ENCODE peak calls at places on chromosomes 4 and X, in nine cellular contexts. I is T-helper 2 cell, J is mucosa of gallbladder, A is GM12864, W is cardiac fibroblast, F is ACHN, Q is body of pancreas, L is fibroblast of gingiva, H is AG10803. Z is an unnamed sample.

GRCh38 chr4:77600521-77601451 is 4.8 kb upstream of the CXCL13 start:
- DNase-seq in H (peak; percentile 36), Q (peak; percentile 39), F (peak; percentile 43), W (peak; percentile 57), I (no peak), A (no peak), L (peak; percentile 13), J (peak; percentile 21), Z (peak; percentile 31)

GRCh38 chr4:46277165-46277951 is 112.6 kb downstream of the GABRA2 start:
- DNase-seq in A (no peak), J (no peak), I (no peak), Q (peak; percentile 29), L (no peak), H (no peak), W (no peak), F (no peak), Z (no peak)

GRCh38 chr4:13922459-13922858 is 294.9 kb upstream of the BOD1L1 start:
- DNase-seq in I (no peak), J (no peak), W (no peak), Q (no peak), H (no peak), F (no peak), L (no peak), A (no peak), Z (no peak)

GRCh38 chrX:5236749-5237148 is 991.9 kb downstream of the NLGN4X start:
- DNase-seq in W (no peak), Q (no peak), J (no peak), H (no peak), L (no peak), I (no peak), F (no peak), A (no peak), Z (no peak)

GRCh38 chr4:70927502-70928139 is 25.5 kb downstream of the MOB1B start:
- DNase-seq in F (no peak), Q (no peak), I (no peak), J (no peak), L (no peak), W (no peak), A (no peak), H (no peak), Z (no peak)

GRCh38 chrX:155071694-155072215 is 447 bp downstream of the BRCC3 start:
- DNase-seq in H (no peak), J (no peak), F (no peak), W (no peak), L (no peak), A (no peak), I (no peak), Q (no peak), Z (peak; percentile 33)

GRCh38 chrX:133054761-133055385 is 42.0 kb downstream of the USP26 start:
- DNase-seq in J (no peak), H (no peak), W (no peak), F (no peak), I (no peak), Q (no peak), A (no peak), L (no peak), Z (no peak)

GRCh38 chrX:39012561-39013209 is 211.4 kb downstream of the MID1IP1 start:
- DNase-seq in W (peak; percentile 11), I (no peak), L (no peak), H (peak; percentile 26), J (no peak), Q (no peak), A (no peak), F (no peak), Z (no peak)

GRCh38 chrX:39953027-39953426 is 144.7 kb downstream of the BCOR start:
- DNase-seq in J (no peak), I (no peak), F (no peak), L (no peak), W (no peak), H (no peak), Q (no peak), A (no peak), Z (no peak)

GRCh38 chrX:69309074-69309792 is 144.0 kb upstream of the PJA1 start:
- DNase-seq in L (no peak), Q (no peak), F (no peak), H (no peak), A (no peak), J (no peak), W (no peak), I (no peak), Z (no peak)

GRCh38 chrX:103811858-103812257 is 20.2 kb downstream of the RAB9B start:
- DNase-seq in F (no peak), I (no peak), A (no peak), H (no peak), L (no peak), W (no peak), Q (no peak), J (no peak), Z (no peak)

GRCh38 chr4:182556576-182556975 is 313.4 kb downstream of the TENM3 start:
- DNase-seq in F (no peak), H (no peak), A (no peak), I (no peak), J (no peak), L (peak; percentile 31), W (no peak), Q (no peak), Z (no peak)

GRCh38 chrX:129462707-129463106 is 60.6 kb downstream of the SMARCA1 start:
- DNase-seq in H (no peak), L (no peak), J (no peak), F (no peak), I (no peak), W (no peak), Q (no peak), A (no peak), Z (no peak)

GRCh38 chrX:115339441-115340025 is 50.0 kb downstream of the LUZP4 start:
- DNase-seq in A (no peak), W (peak; percentile 77), L (peak; percentile 69), J (no peak), F (no peak), H (peak; percentile 87), I (no peak), Q (no peak), Z (no peak)

GRCh38 chr4:76943790-76944189 is 5.8 kb upstream of the SEPTIN11 start:
- DNase-seq in F (no peak), Q (no peak), J (no peak), H (no peak), A (no peak), L (no peak), I (no peak), W (no peak), Z (no peak)

GRCh38 chr4:86367577-86367976 is 7.7 kb upstream of the MAPK10 start:
- DNase-seq in L (peak; percentile 91), J (no peak), H (peak; percentile 73), W (peak; percentile 87), I (no peak), A (no peak), Q (no peak), F (no peak), Z (no peak)

GRCh38 chr4:7301126-7301785 is 108.9 kb downstream of the SORCS2 start:
- DNase-seq in A (no peak), L (no peak), Q (no peak), H (no peak), F (no peak), J (no peak), W (no peak), I (no peak), Z (no peak)

GRCh38 chr4:3745886-3746656 is 20.1 kb upstream of the ADRA2C start:
- DNase-seq in Q (no peak), I (no peak), H (no peak), W (no peak), A (no peak), L (no peak), F (no peak), J (no peak), Z (no peak)

GRCh38 chr4:1775731-1776500 is 17.2 kb upstream of the FGFR3 start:
- DNase-seq in F (peak; percentile 12), W (peak; percentile 19), Q (no peak), H (no peak), J (no peak), I (no peak), A (no peak), L (no peak), Z (no peak)

GRCh38 chrX:15158350-15158735 is 111.5 kb downstream of the ASB9 start:
- DNase-seq in L (no peak), W (no peak), I (no peak), A (no peak), Q (no peak), F (no peak), H (no peak), J (no peak), Z (no peak)

GRCh38 chrX:40772290-40772689 is 36.9 kb upstream of the MED14 start:
- DNase-seq in A (no peak), J (no peak), F (no peak), L (no peak), Q (no peak), W (peak; percentile 74), H (peak; percentile 73), I (no peak), Z (no peak)

GRCh38 chr4:87633239-87633638 is 16.8 kb upstream of the DMP1 start:
- DNase-seq in W (peak; percentile 47), I (no peak), L (peak; percentile 60), H (peak; percentile 28), J (no peak), A (no peak), Q (no peak), F (no peak), Z (no peak)

GRCh38 chrX:24298191-24298590 is 15.7 kb downstream of the SUPT20HL2 start:
- DNase-seq in Q (no peak), I (no peak), L (no peak), F (no peak), W (no peak), H (no peak), A (no peak), J (no peak), Z (no peak)

GRCh38 chrX:24619647-24620046 is 27.5 kb downstream of the PCYT1B start:
- DNase-seq in W (peak; percentile 73), J (no peak), Q (no peak), I (no peak), H (peak; percentile 39), A (no peak), F (no peak), L (peak; percentile 31), Z (no peak)

GRCh38 chr4:4413373-4413725 is 26.4 kb downstream of the NSG1 start:
- DNase-seq in F (no peak), W (no peak), L (no peak), I (no peak), A (no peak), J (no peak), H (no peak), Q (no peak), Z (no peak)

GRCh38 chrX:74178536-74178935 is 125.4 kb upstream of the ZCCHC13 start:
- DNase-seq in H (no peak), W (no peak), F (peak; percentile 3), A (no peak), J (no peak), I (no peak), Q (no peak), L (no peak), Z (no peak)

GRCh38 chrX:39897741-39898097 is 200.0 kb downstream of the BCOR start:
- DNase-seq in J (no peak), W (no peak), L (no peak), H (no peak), F (no peak), I (no peak), Q (no peak), A (no peak), Z (no peak)

GRCh38 chrX:40100141-40100536 is 2.4 kb upstream of the BCOR start:
- DNase-seq in L (no peak), F (no peak), J (peak; percentile 12), H (no peak), A (no peak), I (no peak), W (peak; percentile 10), Q (no peak), Z (no peak)

GRCh38 chr4:83677656-83678055 is 141.7 kb downstream of the GPAT3 start:
- DNase-seq in W (no peak), Q (no peak), F (no peak), I (no peak), L (peak; percentile 9), H (peak; percentile 55), A (no peak), J (no peak), Z (no peak)